ENCODE peak calls at places on chromosomes 7 and 10, in five cellular contexts. F is GM12878, Z is HepG2, I is H1, U is K562. V is an unnamed sample.

GRCh38 chr10:29239569-29240472 is 49.0 kb upstream of the LYZL1 start:
- DNase-seq in F (no peak), Z (peak), I (peak), U (peak), V (peak)

GRCh38 chr10:78351283-78351682 is 317.6 kb downstream of the RPS24 start:
- DNase-seq in F (no peak), Z (no peak), I (no peak), U (no peak), V (no peak)

GRCh38 chr10:72242675-72243074 is 26.6 kb upstream of the ASCC1 start:
- DNase-seq in F (no peak), Z (no peak), I (no peak), U (no peak), V (no peak)

GRCh38 chr7:129859188-129859587 is 93.6 kb downstream of the UBE2H start:
- DNase-seq in F (peak), Z (no peak), I (no peak), U (no peak), V (no peak)

GRCh38 chr10:34638405-34639054 is 176.6 kb downstream of the PARD3 start:
- DNase-seq in F (peak), Z (peak), I (peak), U (peak), V (peak)

GRCh38 chr10:15052121-15052520 is 8.4 kb downstream of the OLAH start:
- DNase-seq in F (no peak), Z (no peak), I (no peak), U (no peak), V (no peak)

GRCh38 chr7:139038691-139039090 is 2.8 kb upstream of the ZC3HAV1L start:
- DNase-seq in F (no peak), Z (no peak), I (no peak), U (no peak), V (no peak)

GRCh38 chr7:44402401-44403096 is 77.2 kb upstream of the CAMK2B start:
- DNase-seq in F (no peak), Z (no peak), I (no peak), U (no peak), V (no peak)

GRCh38 chr7:76108540-76109233 is 60.8 kb downstream of the MDH2 start:
- DNase-seq in F (no peak), Z (peak), I (no peak), U (no peak), V (no peak)

GRCh38 chr10:69742928-69743602 is 58.6 kb upstream of the COL13A1 start:
- DNase-seq in F (no peak), Z (no peak), I (peak), U (peak), V (peak)

GRCh38 chr10:15472431-15473400 is 101.6 kb upstream of the FAM171A1 start:
- DNase-seq in F (no peak), Z (no peak), I (peak), U (no peak), V (no peak)

GRCh38 chr10:73974309-73974946 is 23.5 kb upstream of the VCL start:
- DNase-seq in F (no peak), Z (no peak), I (no peak), U (no peak), V (no peak)

GRCh38 chr10:49595713-49596492 is 14.2 kb upstream of the SLC18A3 start:
- DNase-seq in F (no peak), Z (no peak), I (peak), U (no peak), V (no peak)

GRCh38 chr7:526474-527034 is 6.9 kb upstream of the PDGFA start:
- DNase-seq in F (no peak), Z (no peak), I (no peak), U (no peak), V (no peak)

GRCh38 chr10:60267802-60268201 is 121.9 kb downstream of the ANK3 start:
- DNase-seq in F (no peak), Z (no peak), I (no peak), U (no peak), V (no peak)

GRCh38 chr10:114855776-114856543 is 34.4 kb downstream of the FHIP2A start:
- DNase-seq in F (no peak), Z (no peak), I (no peak), U (no peak), V (no peak)

GRCh38 chr7:148927141-148927540 is 43.0 kb upstream of the EZH2 start:
- DNase-seq in F (no peak), Z (no peak), I (no peak), U (no peak), V (no peak)

GRCh38 chr7:12458520-12459131 is 55.0 kb upstream of the VWDE start:
- DNase-seq in F (no peak), Z (peak), I (no peak), U (peak), V (peak)

GRCh38 chr10:72126184-72126871 is 38.0 kb upstream of the SPOCK2 start:
- DNase-seq in F (no peak), Z (peak), I (no peak), U (peak), V (peak)

GRCh38 chr7:46515844-46516590 is 594.9 kb upstream of the IGFBP3 start:
- DNase-seq in F (no peak), Z (no peak), I (no peak), U (no peak), V (no peak)

GRCh38 chr10:1762066-1762465 is 24.7 kb upstream of the ADARB2 start:
- DNase-seq in F (no peak), Z (no peak), I (no peak), U (no peak), V (no peak)

GRCh38 chr7:81190997-81191747 is 272.3 kb upstream of the SEMA3C start:
- DNase-seq in F (no peak), Z (peak), I (no peak), U (no peak), V (peak)

GRCh38 chr10:101986277-101986971 is 69.5 kb downstream of the ARMH3 start:
- DNase-seq in F (no peak), Z (no peak), I (no peak), U (no peak), V (no peak)

GRCh38 chr7:47484457-47484856 is 97.5 kb downstream of the TNS3 start:
- DNase-seq in F (no peak), Z (no peak), I (no peak), U (no peak), V (no peak)

GRCh38 chr7:104841798-104842197 is 172.2 kb upstream of the KMT2E start:
- DNase-seq in F (no peak), Z (no peak), I (no peak), U (peak), V (no peak)

GRCh38 chr10:3897156-3897555 is 112.1 kb upstream of the KLF6 start:
- DNase-seq in F (no peak), Z (no peak), I (no peak), U (no peak), V (no peak)

GRCh38 chr7:148473694-148474222 is 116.8 kb upstream of the C7orf33 start:
- DNase-seq in F (no peak), Z (no peak), I (no peak), U (no peak), V (no peak)

GRCh38 chr7:106015586-106016218 is 52.6 kb downstream of the CDHR3 start:
- DNase-seq in F (no peak), Z (no peak), I (no peak), U (peak), V (no peak)

GRCh38 chr7:111517441-111518037 is 44.8 kb downstream of the IMMP2L start:
- DNase-seq in F (no peak), Z (no peak), I (no peak), U (no peak), V (no peak)
- TF ChIP-seq CEBPB in F (no peak), Z (no peak), I (no peak), U (no peak), V (no peak)

GRCh38 chr10:48358838-48359237 is 52.4 kb downstream of the MAPK8 start:
- DNase-seq in F (no peak), Z (no peak), I (no peak), U (no peak), V (no peak)
- TF ChIP-seq EZH2 in F (no peak), Z (no peak), I (no peak), U (no peak), V (no peak)

GRCh38 chr10:18221882-18222281 is 81.7 kb downstream of the CACNB2 start:
- DNase-seq in F (no peak), Z (no peak), I (no peak), U (no peak), V (no peak)
- TF ChIP-seq POLR2A in F (no peak), Z (no peak), I (no peak), U (no peak), V (no peak)

GRCh38 chr10:103448751-103449150 is 3.4 kb downstream of the CALHM2 start:
- DNase-seq in F (no peak), Z (no peak), I (no peak), U (no peak), V (no peak)
- TF ChIP-seq CEBPB in F (no peak), Z (no peak), I (no peak), U (no peak), V (no peak)

GRCh38 chr7:150799156-150799555 is 1.0 kb downstream of the TMEM176B start:
- DNase-seq in F (no peak), Z (no peak), I (no peak), U (no peak), V (no peak)
- TF ChIP-seq EZH2 in F (no peak), Z (no peak), I (no peak), U (peak), V (no peak)

GRCh38 chr7:100867796-100868485 is 754 bp downstream of the TRIP6 start:
- DNase-seq in F (no peak), Z (no peak), I (peak), U (peak), V (no peak)
- TF ChIP-seq POLR2A in F (no peak), Z (no peak), I (no peak), U (no peak), V (no peak)

DNA sequence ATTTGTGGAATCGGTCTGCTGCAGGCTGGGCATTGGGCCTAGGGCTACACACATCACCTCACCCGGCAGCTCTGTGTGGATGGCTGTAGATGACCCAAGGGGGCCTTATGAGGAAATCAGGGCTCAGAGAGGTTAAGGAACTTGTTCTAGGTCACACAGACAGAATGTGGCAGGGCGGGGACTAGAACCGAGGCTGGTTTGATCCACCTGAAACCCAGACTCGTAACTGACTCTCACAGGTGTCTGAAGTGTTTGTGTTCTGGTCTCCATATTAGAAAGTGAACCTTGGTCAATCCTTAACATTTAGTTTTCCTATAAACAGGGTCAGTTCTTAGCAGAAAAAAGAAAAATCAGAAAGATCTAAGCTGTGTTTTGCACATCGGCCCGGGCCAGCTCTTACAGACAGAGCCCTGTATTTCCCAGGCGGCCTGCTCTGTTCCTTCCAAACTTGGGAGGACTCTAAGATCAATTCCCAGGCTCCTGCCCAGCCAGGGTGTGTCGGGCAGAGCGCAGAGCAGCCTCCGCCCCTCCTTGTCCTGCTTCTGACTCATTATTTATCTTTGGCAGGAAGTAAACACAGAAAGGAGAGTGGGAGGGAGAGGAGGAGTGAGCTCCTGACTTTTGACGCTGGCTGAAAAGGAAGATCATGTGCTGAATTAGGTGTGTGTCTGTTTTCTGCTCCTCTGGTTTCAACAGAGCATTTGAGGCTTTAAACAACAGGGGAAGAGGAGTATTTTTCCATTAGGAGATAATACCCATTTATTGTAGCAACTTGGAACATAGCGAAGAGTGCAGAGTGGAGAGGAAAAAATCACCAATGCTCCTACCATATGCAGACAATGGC is 74.1 kb downstream of the TACC2 start:
- DNase-seq in F (no peak), Z (peak), I (no peak), U (peak), V (peak)
- TF ChIP-seq CEBPB in F (no peak), Z (no peak), I (no peak), U (no peak), V (no peak)

DNA sequence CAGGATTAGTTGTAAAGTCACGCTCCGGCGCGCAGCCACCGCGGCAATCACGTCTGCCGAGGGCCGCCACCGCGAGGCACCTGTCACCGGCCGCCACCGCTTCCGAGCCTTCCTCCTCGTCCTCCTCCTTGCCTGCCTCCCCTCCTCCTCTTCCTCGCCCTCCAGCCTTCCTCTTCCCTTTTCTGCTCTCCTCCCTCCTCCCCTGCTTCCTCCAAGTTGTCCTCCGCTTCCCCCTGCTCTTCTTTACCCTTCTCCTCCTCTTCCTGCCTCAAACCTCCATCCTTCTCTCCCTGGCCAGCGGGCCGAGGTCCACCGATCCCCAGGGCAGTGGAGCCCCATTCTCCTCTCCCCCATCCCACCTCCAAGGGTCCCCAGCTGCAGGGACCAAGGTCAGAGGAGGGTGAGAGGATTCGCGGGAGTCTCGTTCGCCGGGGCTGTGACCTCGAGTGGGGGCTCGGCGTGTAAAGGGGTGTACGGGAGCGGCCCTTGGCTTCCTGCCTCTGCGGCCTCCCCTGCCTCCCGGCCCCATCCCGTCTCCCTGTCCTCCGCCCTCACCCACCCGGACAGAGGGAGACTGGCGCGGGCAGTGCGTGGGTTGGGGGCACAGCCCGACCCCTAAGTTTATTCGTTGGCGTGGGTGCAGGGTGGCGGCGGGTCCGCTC is 89.5 kb upstream of the PAX2 start:
- DNase-seq in F (no peak), Z (no peak), I (peak), U (no peak), V (no peak)
- TF ChIP-seq EZH2 in F (peak), Z (peak), I (peak), U (no peak), V (no peak)

GRCh38 chr7:116045532-116045931 is 15.0 kb upstream of the TFEC start:
- DNase-seq in F (no peak), Z (no peak), I (no peak), U (no peak), V (no peak)

GRCh38 chr7:116041615-116042014 is 11.1 kb upstream of the TFEC start:
- DNase-seq in F (peak), Z (no peak), I (no peak), U (no peak), V (no peak)
- TF ChIP-seq POLR2A in F (no peak), Z (no peak), I (no peak), U (no peak), V (no peak)

DNA sequence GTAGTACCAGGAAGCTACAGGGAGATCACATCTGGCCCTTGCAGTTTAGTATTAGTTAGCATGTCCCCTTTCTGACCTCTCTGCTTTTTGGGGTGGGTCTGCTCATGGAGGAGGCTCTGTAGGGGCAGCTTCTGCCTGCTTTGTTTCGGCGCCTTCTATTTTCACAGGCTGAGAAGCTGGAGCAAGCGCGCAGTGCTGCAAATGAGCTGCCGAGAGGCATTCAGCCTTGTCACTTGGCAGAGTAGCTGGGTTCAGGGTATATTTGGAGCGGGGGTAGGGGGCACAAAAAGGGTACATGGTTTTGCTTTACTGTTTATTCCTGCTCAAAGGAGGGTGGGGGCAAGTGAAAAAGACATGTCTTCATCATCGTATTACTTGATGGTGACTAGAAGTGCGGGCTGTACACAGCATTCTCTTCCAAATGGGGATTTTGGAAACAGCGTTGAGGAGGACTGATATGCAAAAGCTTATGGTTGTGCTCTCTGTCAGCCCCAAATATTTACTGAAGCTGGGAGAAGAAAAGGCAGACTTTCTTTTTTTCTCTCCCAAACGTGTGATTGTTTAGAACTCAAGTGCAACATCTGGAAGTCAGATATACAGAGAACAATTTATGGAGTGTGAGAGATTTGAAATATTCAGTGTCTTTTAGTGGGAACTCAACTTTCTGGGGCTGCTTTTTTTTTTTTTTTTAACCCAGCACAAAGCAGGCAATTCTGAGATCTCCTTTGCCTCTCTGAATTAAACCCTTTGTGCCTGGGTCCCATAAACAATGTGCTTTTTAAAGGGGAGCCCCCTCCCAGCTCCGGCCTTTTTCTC is 146.5 kb downstream of the CELF2 start:
- DNase-seq in F (no peak), Z (no peak), I (peak), U (no peak), V (no peak)
- TF ChIP-seq CEBPB in F (no peak), Z (no peak), I (no peak), U (no peak), V (no peak)

V was measured in HCT116.